ENCODE peak calls at places on chromosomes 6 and 20, in six cellular contexts. P is T-helper 1 cell; M is neuronal stem cell; H is activated effector memory CD4-positive, alpha-beta T cell treated with anti-CD3 and anti-CD28 coated beads, Interleukin-2, amount 50 U/mL, for 16 hours; O is activated CD4-positive, alpha-beta T cell treated with anti-CD3 and anti-CD28 coated beads, Interleukin-2, amount 50 U/mL, for 1 hour; T is brain microvascular endothelial cell. D is an unnamed sample.

GRCh38 chr6:73798592-73798991 is 102.6 kb downstream of the CD109 start:
- DNase-seq in H (no peak), P (no peak), T (peak; percentile 93), M (no peak), O (no peak), D (no peak)

GRCh38 chr6:117482240-117483003 is at the start of gene DCBLD1:
- DNase-seq in P (peak; percentile 56), H (peak; percentile 80), M (peak; percentile 61), T (peak; percentile 56), O (peak; percentile 32), D (peak; percentile 28)

GRCh38 chr20:63347081-63347741 is 13.9 kb downstream of the CHRNA4 start:
- DNase-seq in H (no peak), T (no peak), O (no peak), M (no peak), P (no peak), D (no peak)

GRCh38 chr6:7152467-7152866 is 44.7 kb downstream of the RREB1 start:
- DNase-seq in T (no peak), M (no peak), O (no peak), H (no peak), P (no peak), D (no peak)

GRCh38 chr6:108365488-108365887 is 70.6 kb downstream of the AFG1L start:
- DNase-seq in O (no peak), M (no peak), H (no peak), P (no peak), T (no peak), D (no peak)

GRCh38 chr20:38321959-38322598 is 18.1 kb downstream of the BPI start:
- DNase-seq in M (peak; percentile 36), T (peak; percentile 73), O (no peak), P (no peak), H (no peak), D (no peak)

GRCh38 chr6:3331498-3331897 is 72.8 kb downstream of the PSMG4 start:
- DNase-seq in T (no peak), M (no peak), P (no peak), H (no peak), O (no peak), D (no peak)

GRCh38 chr20:49669601-49670189 is 44.0 kb downstream of the B4GALT5 start:
- DNase-seq in M (no peak), P (no peak), O (no peak), T (no peak), H (no peak), D (no peak)

GRCh38 chr20:35329435-35330139 is 37.4 kb upstream of the FAM83C start:
- DNase-seq in P (no peak), T (no peak), M (peak; percentile 14), O (peak; percentile 16), H (peak; percentile 71), D (no peak)

GRCh38 chr20:61901421-61902212 is 164.1 kb downstream of the TAF4 start:
- DNase-seq in P (no peak), O (no peak), M (no peak), T (no peak), H (no peak), D (no peak)

GRCh38 chr6:20350215-20350614 is 51.5 kb upstream of the E2F3 start:
- DNase-seq in H (no peak), T (peak; percentile 3), M (no peak), P (no peak), O (no peak), D (no peak)

GRCh38 chr6:142240203-142240602 is 61.6 kb upstream of the ADGRG6 start:
- DNase-seq in O (no peak), H (no peak), M (no peak), P (no peak), T (no peak), D (no peak)

GRCh38 chr6:21596379-21597242 is 3.1 kb downstream of the SOX4 start:
- DNase-seq in T (peak; percentile 32), M (no peak), H (peak; percentile 64), O (no peak), P (no peak), D (peak; percentile 36)

GRCh38 chr6:44146685-44147084 is 11.9 kb upstream of the CAPN11 start:
- DNase-seq in O (no peak), H (no peak), P (no peak), T (no peak), M (no peak), D (no peak)

GRCh38 chr6:130307752-130308361 is 58.0 kb upstream of the TMEM200A start:
- DNase-seq in O (no peak), M (no peak), H (no peak), P (no peak), T (peak; percentile 50), D (no peak)

GRCh38 chr6:105429676-105430075 is 26.8 kb upstream of the PREP start:
- DNase-seq in M (no peak), P (no peak), O (no peak), H (no peak), T (no peak), D (no peak)

GRCh38 chr6:129117355-129117754 is 234.4 kb downstream of the LAMA2 start:
- DNase-seq in P (no peak), H (no peak), T (no peak), M (no peak), O (no peak), D (no peak)

GRCh38 chr20:47054945-47055344 is 160.3 kb downstream of the EYA2 start:
- DNase-seq in P (no peak), M (no peak), O (no peak), H (no peak), T (no peak), D (no peak)

GRCh38 chr20:57323034-57323433 is 6.6 kb upstream of the SPO11 start:
- DNase-seq in M (peak; percentile 61), P (no peak), H (no peak), O (no peak), T (peak; percentile 5), D (no peak)

GRCh38 chr6:169406794-169407193 is 153.1 kb upstream of the THBS2 start:
- DNase-seq in P (no peak), M (no peak), T (no peak), O (no peak), H (no peak), D (no peak)

GRCh38 chr6:22049002-22049401 is 247.8 kb downstream of the PRL start:
- DNase-seq in O (no peak), T (no peak), P (no peak), M (no peak), H (no peak), D (no peak)

GRCh38 chr6:107114872-107115694 is at the start of gene BEND3:
- DNase-seq in P (peak; percentile 32), O (peak; percentile 40), H (peak; percentile 78), M (peak; percentile 43), T (no peak), D (peak; percentile 55)

GRCh38 chr6:35068206-35068605 is 72.9 kb downstream of the TCP11 start:
- DNase-seq in P (no peak), M (no peak), H (no peak), T (no peak), O (no peak), D (no peak)

GRCh38 chr20:37417146-37417856 is 71.4 kb downstream of the SRC start:
- DNase-seq in M (no peak), H (no peak), O (no peak), T (no peak), P (no peak), D (no peak)